ENCODE peak calls at places on chromosomes 5 and 9, in seven cellular contexts. Z is trophoblast cell, U is IMR-90, T is mesendoderm, I is H9, J is mesenchymal stem cell, A is H1. Y is an unnamed sample. For H3K4me1, the result is how much of the 10 kb centered on the place peaks cover.

GRCh38 chr5:14983666-14984441 is 112.3 kb upstream of the ANKH start:
- DNase-seq in Z (no peak), U (no peak), T (no peak), I (no peak), J (no peak), A (no peak), Y (no peak)

GRCh38 chr5:175848676-175849075 is 22.7 kb upstream of the CPLX2 start:
- DNase-seq in Z (no peak), U (no peak), T (no peak), I (no peak), J (no peak), A (no peak), Y (no peak)

GRCh38 chr5:12911156-12911555 is 1006.9 kb upstream of the CTNND2 start:
- DNase-seq in Z (no peak), U (no peak), T (no peak), I (no peak), J (peak), A (no peak), Y (no peak)

GRCh38 chr9:840343-840742 is 1.2 kb upstream of the DMRT1 start:
- DNase-seq in Z (no peak), U (no peak), T (peak), I (peak), J (no peak), A (no peak), Y (no peak)

GRCh38 chr5:89816038-89816437 is 593.5 kb downstream of the CETN3 start:
- DNase-seq in Z (no peak), U (no peak), T (no peak), I (no peak), J (no peak), A (no peak), Y (no peak)

GRCh38 chr5:171494452-171495121 is 75.1 kb downstream of the FGF18 start:
- DNase-seq in Z (peak), U (peak), T (peak), I (peak), J (peak), A (peak), Y (peak)

GRCh38 chr9:100098241-100098886 is 436 bp downstream of the ERP44 start:
- DNase-seq in Z (peak), U (peak), T (peak), I (peak), J (peak), A (no peak), Y (peak)

GRCh38 chr5:80466669-80467485 is 21.0 kb upstream of the FAM151B start:
- DNase-seq in Z (peak), U (peak), T (no peak), I (no peak), J (peak), A (no peak), Y (no peak)

GRCh38 chr9:19379283-19379682 is 753 bp downstream of the RPS6 start:
- DNase-seq in Z (peak), U (no peak), T (peak), I (no peak), J (no peak), A (no peak), Y (no peak)

GRCh38 chr9:14277202-14277601 is 36.7 kb downstream of the NFIB start:
- DNase-seq in Z (peak), U (peak), T (no peak), I (no peak), J (peak), A (no peak), Y (no peak)

GRCh38 chr9:133707761-133708122 is 30.4 kb downstream of the SARDH start:
- DNase-seq in Z (no peak), U (no peak), T (no peak), I (no peak), J (no peak), A (no peak), Y (no peak)

GRCh38 chr5:59393585-59394289 is 499.8 kb downstream of the PDE4D start:
- DNase-seq in Z (no peak), U (no peak), T (no peak), I (no peak), J (no peak), A (no peak), Y (no peak)

GRCh38 chr5:5432020-5432707 is 9.7 kb downstream of the ICE1 start:
- DNase-seq in Z (no peak), U (peak), T (no peak), I (no peak), J (peak), A (no peak), Y (no peak)

GRCh38 chr5:141349917-141350619 is at the start of gene PCDHGB1:
- DNase-seq in Z (peak), U (peak), T (peak), I (peak), J (peak), A (no peak), Y (no peak)

GRCh38 chr5:135248801-135249231 is 150.2 kb downstream of the MACROH2A1 start:
- DNase-seq in Z (no peak), U (no peak), T (no peak), I (no peak), J (no peak), A (no peak), Y (no peak)

GRCh38 chr5:96093890-96094381 is 132.3 kb upstream of the ELL2 start:
- DNase-seq in Z (no peak), U (no peak), T (peak), I (no peak), J (no peak), A (no peak), Y (no peak)

GRCh38 chr5:75234251-75234650 is 2.4 kb downstream of the ANKRD31 start:
- DNase-seq in Z (no peak), U (no peak), T (no peak), I (no peak), J (no peak), A (no peak), Y (no peak)

GRCh38 chr9:116300360-116300759 is 146.8 kb downstream of the PAPPA start:
- DNase-seq in Z (no peak), U (no peak), T (no peak), I (no peak), J (no peak), A (no peak), Y (no peak)

GRCh38 chr5:98349251-98349989 is 424.0 kb upstream of the RGMB start:
- DNase-seq in Z (peak), U (peak), T (peak), I (no peak), J (peak), A (peak), Y (no peak)

GRCh38 chr9:126612329-126612812 is 1.4 kb upstream of the LMX1B start:
- DNase-seq in Z (no peak), U (no peak), T (no peak), I (peak), J (no peak), A (no peak), Y (no peak)

GRCh38 chr9:89885156-89885555 is 280.3 kb downstream of the GADD45G start:
- DNase-seq in Z (no peak), U (no peak), T (no peak), I (peak), J (no peak), A (no peak), Y (no peak)

GRCh38 chr9:91589101-91589553 is 165.5 kb upstream of the NFIL3 start:
- DNase-seq in Z (peak), U (peak), T (no peak), I (no peak), J (peak), A (no peak), Y (no peak)

GRCh38 chr9:18208166-18209059 is 265.5 kb upstream of the ADAMTSL1 start:
- DNase-seq in Z (peak), U (peak), T (peak), I (peak), J (peak), A (peak), Y (peak)

GRCh38 chr9:111412280-111412679 is 71.9 kb downstream of the ECPAS start:
- DNase-seq in Z (no peak), U (no peak), T (no peak), I (no peak), J (no peak), A (no peak), Y (no peak)

GRCh38 chr5:131521252-131521651 is 113.8 kb downstream of the RAPGEF6 start:
- DNase-seq in Z (peak), U (peak), T (no peak), I (no peak), J (no peak), A (no peak), Y (no peak)

DNA sequence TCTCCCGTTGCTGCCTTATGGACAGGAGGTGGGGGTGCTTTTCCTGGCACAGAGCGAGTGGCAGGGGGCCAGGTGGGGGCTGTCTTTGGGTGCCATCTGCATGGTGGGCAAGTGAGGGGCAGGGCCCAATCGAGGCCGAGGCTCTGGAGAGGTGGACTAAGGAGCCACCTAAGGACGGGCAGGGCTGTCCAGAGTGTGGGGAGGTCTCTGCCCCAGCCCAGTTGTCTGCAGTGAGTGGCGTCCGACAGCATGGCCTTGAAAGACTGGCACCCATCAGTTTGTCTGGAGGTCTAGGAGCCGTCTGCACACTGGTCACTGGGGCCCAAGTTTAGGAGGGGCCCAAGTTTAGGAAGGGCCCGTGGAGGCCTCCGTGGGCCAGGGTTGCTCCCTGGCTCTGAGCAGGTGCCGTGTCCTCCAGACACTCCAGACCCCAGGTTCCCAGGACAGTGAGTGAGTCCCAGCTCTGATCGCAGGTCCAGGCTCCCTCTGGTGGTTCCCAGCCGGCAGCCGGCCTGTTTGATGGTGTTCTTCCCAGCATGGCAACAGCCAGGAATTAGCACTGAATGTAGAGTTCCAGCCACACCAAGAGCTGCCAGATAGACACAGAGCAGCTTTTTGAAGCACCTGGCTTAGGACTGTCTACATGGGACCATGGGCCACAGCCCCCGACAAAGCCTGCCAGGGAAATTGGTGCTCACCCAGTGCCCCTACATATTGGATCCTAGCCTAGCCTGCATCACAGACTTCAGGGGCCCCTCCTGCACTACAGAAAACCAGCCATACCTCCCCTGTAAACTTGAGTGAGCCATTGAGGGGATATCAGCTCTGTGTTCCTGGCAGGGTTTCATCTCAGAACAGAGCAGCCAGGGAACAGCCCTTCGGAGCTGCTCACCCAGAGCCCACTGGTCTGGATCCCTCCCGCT is 120.9 kb downstream of the WNK2 start:
- DNase-seq in Z (peak), U (peak), T (peak), I (peak), J (peak), A (peak), Y (peak)
- H3K4me1 ChIP-seq in Z (under half), U (under half), T (under half), I (under half), J (under half), A (under half), Y (under half)

DNA sequence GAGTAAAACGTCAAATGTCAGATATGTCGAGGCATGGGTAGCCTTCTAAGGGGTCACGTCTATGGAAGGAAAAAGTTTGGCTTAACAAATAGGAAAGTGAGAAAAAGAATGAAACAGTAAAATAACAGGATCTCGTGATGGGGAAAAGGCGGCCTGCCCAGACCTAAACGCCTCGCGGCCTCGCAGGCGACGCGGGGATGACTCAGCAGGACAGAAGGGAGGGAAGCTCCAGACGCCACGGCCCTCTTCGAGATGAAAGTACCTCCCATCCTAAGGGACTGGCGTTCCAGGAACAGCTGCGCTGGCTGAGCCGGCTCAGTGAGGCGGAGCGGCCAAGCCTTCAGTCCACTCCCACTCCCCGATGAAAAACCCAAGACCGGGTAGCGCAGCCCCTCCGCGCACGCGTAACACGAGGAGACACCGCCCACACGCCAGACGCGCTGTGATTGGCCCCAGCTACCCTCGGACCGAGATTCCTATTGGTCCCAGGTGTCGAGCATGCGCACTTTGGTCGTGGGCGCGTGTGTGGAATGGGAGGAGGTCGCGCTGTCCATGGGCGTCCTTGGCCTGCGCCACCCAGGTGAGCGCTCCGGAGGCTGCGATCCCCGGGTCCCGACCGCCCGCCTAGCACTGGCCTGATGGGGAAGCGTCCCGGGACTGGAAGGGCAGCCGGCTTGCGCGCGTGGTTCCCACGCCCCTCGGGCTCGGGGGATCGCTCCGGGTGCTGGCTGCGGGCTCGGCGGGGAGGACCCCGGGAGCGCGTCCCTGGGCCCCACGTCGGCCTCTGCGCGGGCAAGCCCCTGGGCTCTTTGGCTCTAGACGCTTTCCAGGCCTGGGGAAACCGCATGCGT is 588.5 kb downstream of the MTRR start:
- DNase-seq in Z (peak), U (peak), T (peak), I (peak), J (peak), A (no peak), Y (no peak)
- H2BK120ac ChIP-seq in Z (peak), U (peak), T (no peak), I (no peak), J (no peak), A (no peak), Y (no peak)

GRCh38 chr5:54541823-54542783 is 24.5 kb downstream of the SNX18 start:
- DNase-seq in Z (no peak), U (no peak), T (no peak), I (no peak), J (no peak), A (no peak), Y (no peak)

GRCh38 chr5:54547711-54548250 is 30.2 kb downstream of the SNX18 start:
- DNase-seq in Z (no peak), U (peak), T (no peak), I (no peak), J (peak), A (no peak), Y (no peak)

GRCh38 chr5:54540286-54540685 is 22.7 kb downstream of the SNX18 start:
- DNase-seq in Z (no peak), U (no peak), T (no peak), I (no peak), J (no peak), A (no peak), Y (no peak)

GRCh38 chr5:54545796-54546195 is 28.2 kb downstream of the SNX18 start:
- DNase-seq in Z (peak), U (no peak), T (no peak), I (no peak), J (no peak), A (no peak), Y (no peak)

GRCh38 chr5:54544044-54544443 is 26.5 kb downstream of the SNX18 start:
- DNase-seq in Z (no peak), U (no peak), T (no peak), I (no peak), J (no peak), A (no peak), Y (no peak)
- H3K23ac ChIP-seq in Z (no peak), U (peak), T (no peak), I (no peak), J (no peak), A (no peak), Y (no peak)

DNA sequence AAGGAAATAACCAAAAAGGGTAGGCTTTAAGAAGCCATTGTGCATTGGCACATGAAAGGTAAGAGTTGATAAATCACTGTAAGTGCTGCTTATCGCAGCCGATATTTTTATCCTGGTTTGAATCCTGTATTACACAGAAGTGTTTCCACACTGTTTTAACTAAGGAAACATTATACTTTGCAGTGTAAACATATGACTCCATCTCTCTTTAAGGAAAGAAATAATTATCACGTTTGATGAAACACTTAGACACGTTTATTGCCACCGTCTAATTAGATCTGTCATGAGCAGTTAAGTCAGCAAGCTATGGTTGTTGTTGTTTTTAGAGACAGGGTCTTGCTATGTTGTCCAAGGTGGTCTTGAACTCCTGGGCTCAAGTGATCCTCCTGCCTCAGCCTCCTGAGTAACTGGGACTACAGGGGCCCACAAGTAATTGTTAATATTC is 85.7 kb upstream of the TNFAIP8 start:
- DNase-seq in Z (no peak), U (no peak), T (no peak), I (no peak), J (no peak), A (no peak), Y (no peak)
- H3K4me1 ChIP-seq in Z (under half), U (under half), T (under half), I (under half), J (under half), A (under half), Y (under half)

DNA sequence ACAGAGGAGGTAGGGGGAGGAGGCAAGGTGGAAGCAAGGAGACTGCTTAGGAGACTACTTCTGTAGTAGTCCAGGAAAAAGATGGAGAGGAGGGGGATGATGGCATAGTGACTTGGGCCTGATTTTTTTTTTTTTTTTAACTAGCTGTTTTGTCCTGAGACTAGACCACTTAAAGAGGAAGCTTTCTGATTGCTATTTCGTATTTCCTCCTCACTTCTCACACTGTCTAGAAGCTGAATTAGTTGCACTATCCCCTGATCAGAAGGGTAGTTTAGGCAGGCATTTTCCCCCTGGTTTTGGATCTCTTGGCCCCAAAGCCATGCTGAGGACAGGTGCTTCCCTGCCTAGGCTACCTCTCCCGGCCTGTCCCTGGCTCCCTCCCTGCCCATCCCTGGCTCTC is 14.9 kb downstream of the LARP1 start:
- DNase-seq in Z (no peak), U (no peak), T (no peak), I (no peak), J (no peak), A (no peak), Y (no peak)
- H2BK120ac ChIP-seq in Z (no peak), U (no peak), T (no peak), I (no peak), J (no peak), A (no peak), Y (no peak)

DNA sequence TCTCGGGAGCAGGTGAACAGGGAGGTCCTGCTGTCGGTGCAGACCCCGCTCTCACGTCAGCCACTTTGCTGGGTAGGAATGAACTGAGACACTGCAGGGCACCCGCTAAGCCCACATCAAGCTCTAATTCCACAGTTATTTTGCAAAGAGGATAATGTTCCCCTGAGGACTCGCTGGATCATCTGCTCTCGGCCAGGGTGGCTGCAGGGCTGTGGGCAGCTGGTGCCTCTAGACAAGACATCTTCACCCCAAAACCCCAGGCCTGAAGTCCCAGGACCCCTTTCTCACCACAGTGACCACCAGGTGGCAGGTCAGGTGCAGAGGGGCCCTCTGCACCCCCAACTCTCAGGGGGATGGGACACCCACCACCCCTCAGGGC is 135.1 kb upstream of the PPP1R26 start:
- DNase-seq in Z (no peak), U (no peak), T (no peak), I (no peak), J (no peak), A (no peak), Y (no peak)
- H3K23ac ChIP-seq in Z (no peak), U (no peak), T (no peak), I (no peak), J (no peak), A (no peak), Y (peak)

Y was measured in neuronal stem cell.